ENCODE peak calls at places on chromosomes 3 and 15, in eight cellular contexts. One of them, this sample, is unnamed. For H3K9me2, the result is how much of the 10 kb centered on the place peaks cover.

GRCh38 chr3:52281980-52282801 is 3.7 kb upstream of the WDR82 start:
- DNase-seq in hepatocyte: no peak
- DNase-seq in PC-9: no peak
- DNase-seq in GM23248: peak
- DNase-seq in OCI-LY7: peak
- DNase-seq in GM23338: no peak
- DNase-seq in PC-3: no peak
- DNase-seq in HCT116: no peak
- DNase-seq in this sample: no peak

GRCh38 chr15:80194186-80194585 is 41.4 kb downstream of the FAH start:
- DNase-seq in HCT116: no peak
- DNase-seq in GM23338: no peak
- DNase-seq in PC-3: no peak
- DNase-seq in PC-9: no peak
- DNase-seq in hepatocyte: no peak
- DNase-seq in GM23248: no peak
- DNase-seq in OCI-LY7: no peak
- DNase-seq in this sample: no peak

GRCh38 chr3:74661672-74662071 is 47.2 kb upstream of the CNTN3 start:
- DNase-seq in HCT116: no peak
- DNase-seq in PC-9: no peak
- DNase-seq in PC-3: no peak
- DNase-seq in GM23338: no peak
- DNase-seq in GM23248: no peak
- DNase-seq in OCI-LY7: no peak
- DNase-seq in hepatocyte: no peak
- DNase-seq in this sample: no peak

GRCh38 chr3:4462641-4463040 is 4.4 kb downstream of the SUMF1 start:
- DNase-seq in PC-9: no peak
- DNase-seq in PC-3: no peak
- DNase-seq in GM23248: no peak
- DNase-seq in OCI-LY7: no peak
- DNase-seq in GM23338: no peak
- DNase-seq in HCT116: no peak
- DNase-seq in hepatocyte: no peak
- DNase-seq in this sample: no peak

GRCh38 chr3:38232701-38233100 is 32.9 kb upstream of the SLC22A13 start:
- DNase-seq in GM23248: no peak
- DNase-seq in HCT116: no peak
- DNase-seq in PC-9: no peak
- DNase-seq in hepatocyte: no peak
- DNase-seq in GM23338: no peak
- DNase-seq in OCI-LY7: no peak
- DNase-seq in PC-3: no peak
- DNase-seq in this sample: no peak

GRCh38 chr3:78988324-78988723 is 779.5 kb downstream of the ROBO1 start:
- DNase-seq in HCT116: no peak
- DNase-seq in GM23248: peak
- DNase-seq in GM23338: no peak
- DNase-seq in PC-3: peak
- DNase-seq in OCI-LY7: no peak
- DNase-seq in hepatocyte: peak
- DNase-seq in PC-9: no peak
- DNase-seq in this sample: no peak

GRCh38 chr3:8987673-8988655 is 24.7 kb upstream of the RAD18 start:
- DNase-seq in GM23248: peak
- DNase-seq in hepatocyte: peak
- DNase-seq in OCI-LY7: peak
- DNase-seq in HCT116: peak
- DNase-seq in PC-9: peak
- DNase-seq in GM23338: peak
- DNase-seq in PC-3: peak
- DNase-seq in this sample: peak

GRCh38 chr15:90561344-90562244 is 31.9 kb downstream of the CRTC3 start:
- DNase-seq in PC-3: no peak
- DNase-seq in hepatocyte: peak
- DNase-seq in OCI-LY7: no peak
- DNase-seq in PC-9: no peak
- DNase-seq in GM23248: peak
- DNase-seq in GM23338: no peak
- DNase-seq in HCT116: no peak
- DNase-seq in this sample: no peak

GRCh38 chr15:57726411-57726810 is 19.9 kb downstream of the POLR2M start:
- DNase-seq in PC-3: no peak
- DNase-seq in OCI-LY7: no peak
- DNase-seq in hepatocyte: no peak
- DNase-seq in PC-9: no peak
- DNase-seq in GM23338: no peak
- DNase-seq in HCT116: no peak
- DNase-seq in GM23248: peak
- DNase-seq in this sample: no peak

GRCh38 chr3:5271061-5271683 is 83.7 kb downstream of the EDEM1 start:
- DNase-seq in PC-9: no peak
- DNase-seq in PC-3: no peak
- DNase-seq in hepatocyte: no peak
- DNase-seq in GM23338: no peak
- DNase-seq in OCI-LY7: no peak
- DNase-seq in HCT116: no peak
- DNase-seq in GM23248: no peak
- DNase-seq in this sample: no peak

GRCh38 chr3:57691411-57692133 is 1.3 kb downstream of the DENND6A start:
- DNase-seq in HCT116: no peak
- DNase-seq in PC-3: no peak
- DNase-seq in OCI-LY7: peak
- DNase-seq in PC-9: no peak
- DNase-seq in GM23248: peak
- DNase-seq in hepatocyte: no peak
- DNase-seq in GM23338: peak
- DNase-seq in this sample: no peak

GRCh38 chr3:111924283-111924682 is 54.5 kb upstream of the ABHD10 start:
- DNase-seq in OCI-LY7: no peak
- DNase-seq in GM23248: no peak
- DNase-seq in GM23338: no peak
- DNase-seq in HCT116: no peak
- DNase-seq in hepatocyte: no peak
- DNase-seq in PC-9: peak
- DNase-seq in PC-3: peak
- DNase-seq in this sample: no peak

DNA sequence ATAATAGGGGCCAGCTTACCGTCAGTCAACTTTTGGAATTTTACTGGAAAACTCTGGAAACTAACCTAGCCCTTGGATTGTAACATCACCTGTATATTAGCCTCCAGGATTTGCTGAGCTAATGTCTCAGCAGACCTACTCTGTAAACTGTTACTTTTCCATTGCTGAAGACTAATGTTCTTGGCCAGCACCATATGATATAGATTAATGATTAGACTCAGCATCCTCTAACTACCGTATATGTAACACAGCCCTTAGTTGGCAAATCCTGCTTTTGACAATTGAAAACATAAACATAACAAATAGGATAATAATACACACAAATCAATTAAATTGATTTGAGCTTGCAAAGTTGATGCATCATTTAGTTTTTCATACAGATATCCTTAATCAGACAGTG is 26.6 kb upstream of the GBE1 start:
- DNase-seq in GM23338: no peak
- DNase-seq in OCI-LY7: no peak
- DNase-seq in GM23248: no peak
- DNase-seq in HCT116: no peak
- DNase-seq in PC-9: no peak
- DNase-seq in PC-3: no peak
- DNase-seq in hepatocyte: no peak
- DNase-seq in this sample: no peak
- H3K27ac ChIP-seq in GM23338: no peak
- H3K27ac ChIP-seq in OCI-LY7: no peak
- H3K27ac ChIP-seq in GM23248: no peak
- H3K27ac ChIP-seq in HCT116: no peak
- H3K27ac ChIP-seq in PC-9: no peak
- H3K27ac ChIP-seq in PC-3: no peak
- H3K27ac ChIP-seq in hepatocyte: no peak
- H3K27ac ChIP-seq in this sample: no peak

DNA sequence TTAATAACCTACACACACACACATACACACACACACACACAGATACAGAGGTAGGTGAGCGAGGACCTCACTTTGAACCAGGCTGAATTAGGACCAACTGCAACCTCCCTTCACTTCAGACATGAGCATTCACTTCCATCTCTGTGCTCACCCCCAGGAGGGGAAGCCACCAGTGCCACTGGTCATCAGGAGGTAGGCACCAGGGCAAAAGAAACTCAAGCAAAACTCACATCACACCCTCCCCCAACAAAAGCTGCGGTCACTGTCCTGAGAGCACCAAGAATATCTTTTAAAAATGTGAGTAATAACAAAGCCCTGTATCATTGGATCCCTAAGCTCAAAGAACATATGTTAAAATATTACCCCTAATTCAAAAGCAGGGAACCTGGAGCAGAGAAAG is 8.1 kb downstream of the FOXP1 start:
- DNase-seq in hepatocyte: no peak
- DNase-seq in PC-9: no peak
- DNase-seq in GM23338: no peak
- DNase-seq in HCT116: no peak
- DNase-seq in OCI-LY7: no peak
- DNase-seq in GM23248: no peak
- DNase-seq in PC-3: no peak
- DNase-seq in this sample: no peak
- H3K9me2 ChIP-seq in hepatocyte: under half
- H3K9me2 ChIP-seq in PC-9: under half
- H3K9me2 ChIP-seq in GM23338: under half
- H3K9me2 ChIP-seq in HCT116: under half
- H3K9me2 ChIP-seq in OCI-LY7: under half
- H3K9me2 ChIP-seq in GM23248: under half
- H3K9me2 ChIP-seq in PC-3: under half
- H3K9me2 ChIP-seq in this sample: under half

GRCh38 chr3:188792788-188793187 is 379.0 kb upstream of the TPRG1 start:
- DNase-seq in OCI-LY7: peak
- DNase-seq in PC-9: no peak
- DNase-seq in PC-3: no peak
- DNase-seq in GM23248: peak
- DNase-seq in GM23338: peak
- DNase-seq in hepatocyte: peak
- DNase-seq in HCT116: no peak
- DNase-seq in this sample: no peak

GRCh38 chr3:188788621-188789081 is 383.1 kb upstream of the TPRG1 start:
- DNase-seq in GM23248: peak
- DNase-seq in HCT116: no peak
- DNase-seq in GM23338: no peak
- DNase-seq in PC-3: peak
- DNase-seq in PC-9: no peak
- DNase-seq in hepatocyte: no peak
- DNase-seq in OCI-LY7: no peak
- DNase-seq in this sample: no peak

GRCh38 chr3:188786424-188786823 is 385.3 kb upstream of the TPRG1 start:
- DNase-seq in PC-3: peak
- DNase-seq in OCI-LY7: no peak
- DNase-seq in GM23338: no peak
- DNase-seq in hepatocyte: no peak
- DNase-seq in GM23248: no peak
- DNase-seq in HCT116: no peak
- DNase-seq in PC-9: no peak
- DNase-seq in this sample: no peak

GRCh38 chr3:188789201-188789600 is 382.6 kb upstream of the TPRG1 start:
- DNase-seq in GM23338: no peak
- DNase-seq in HCT116: no peak
- DNase-seq in GM23248: no peak
- DNase-seq in PC-3: no peak
- DNase-seq in hepatocyte: no peak
- DNase-seq in OCI-LY7: no peak
- DNase-seq in PC-9: no peak
- DNase-seq in this sample: no peak
- H3K4me2 ChIP-seq in GM23338: no peak
- H3K4me2 ChIP-seq in HCT116: no peak
- H3K4me2 ChIP-seq in GM23248: peak
- H3K4me2 ChIP-seq in PC-3: no peak
- H3K4me2 ChIP-seq in hepatocyte: no peak
- H3K4me2 ChIP-seq in OCI-LY7: peak
- H3K4me2 ChIP-seq in PC-9: no peak
- H3K4me2 ChIP-seq in this sample: no peak

GRCh38 chr15:59444980-59445500 is 7.1 kb downstream of the FAM81A start:
- DNase-seq in PC-3: no peak
- DNase-seq in HCT116: no peak
- DNase-seq in GM23338: peak
- DNase-seq in PC-9: no peak
- DNase-seq in OCI-LY7: no peak
- DNase-seq in GM23248: no peak
- DNase-seq in hepatocyte: no peak
- DNase-seq in this sample: no peak
- H3K27ac ChIP-seq in PC-3: no peak
- H3K27ac ChIP-seq in HCT116: no peak
- H3K27ac ChIP-seq in GM23338: no peak
- H3K27ac ChIP-seq in PC-9: no peak
- H3K27ac ChIP-seq in OCI-LY7: no peak
- H3K27ac ChIP-seq in GM23248: no peak
- H3K27ac ChIP-seq in hepatocyte: no peak
- H3K27ac ChIP-seq in this sample: no peak

DNA sequence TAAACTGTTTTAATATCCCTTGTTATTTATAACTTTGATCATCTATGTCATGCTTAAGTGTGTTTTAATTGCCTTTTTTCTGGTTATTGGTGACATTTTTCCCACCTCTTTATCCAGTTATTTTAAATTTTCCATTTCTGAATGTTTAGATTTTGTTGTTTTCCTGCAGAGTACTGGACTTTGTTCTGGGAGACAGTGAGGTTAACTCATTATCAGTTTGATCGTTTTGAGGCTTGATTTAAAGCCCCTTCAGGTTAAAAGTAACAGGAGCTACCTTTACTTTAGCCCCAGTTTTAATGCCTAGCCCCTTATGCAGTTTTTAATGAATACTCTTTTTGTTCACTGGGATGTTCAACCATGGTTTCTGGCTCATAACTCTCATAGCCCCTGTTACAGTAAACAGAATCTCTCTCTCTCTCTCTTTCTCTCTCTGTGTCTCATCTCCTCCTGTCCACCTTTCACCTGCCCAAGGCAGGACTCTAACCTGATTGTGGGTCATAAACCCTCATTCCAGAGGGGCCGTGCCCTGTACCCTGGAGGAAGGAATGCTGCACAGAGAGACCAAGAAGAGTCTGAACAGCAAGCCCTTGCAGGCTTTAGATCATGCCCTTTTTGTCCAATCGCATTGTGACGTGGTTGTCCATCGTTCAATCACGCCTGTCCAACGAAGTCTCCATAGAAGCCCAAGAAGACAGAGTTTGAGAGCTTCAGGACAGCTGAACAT is 91.8 kb upstream of the WDR72 start:
- DNase-seq in GM23338: no peak
- DNase-seq in PC-9: no peak
- DNase-seq in OCI-LY7: no peak
- DNase-seq in HCT116: no peak
- DNase-seq in PC-3: no peak
- DNase-seq in hepatocyte: no peak
- DNase-seq in GM23248: no peak
- DNase-seq in this sample: no peak
- H3K9me2 ChIP-seq in GM23338: under half
- H3K9me2 ChIP-seq in PC-9: under half
- H3K9me2 ChIP-seq in OCI-LY7: under half
- H3K9me2 ChIP-seq in HCT116: under half
- H3K9me2 ChIP-seq in PC-3: under half
- H3K9me2 ChIP-seq in hepatocyte: under half
- H3K9me2 ChIP-seq in GM23248: under half
- H3K9me2 ChIP-seq in this sample: under half

GRCh38 chr15:98706387-98706786 is 58.0 kb downstream of the IGF1R start:
- DNase-seq in GM23338: no peak
- DNase-seq in hepatocyte: no peak
- DNase-seq in OCI-LY7: no peak
- DNase-seq in PC-3: no peak
- DNase-seq in PC-9: no peak
- DNase-seq in HCT116: no peak
- DNase-seq in GM23248: no peak
- DNase-seq in this sample: no peak
- H3K4me2 ChIP-seq in GM23338: no peak
- H3K4me2 ChIP-seq in hepatocyte: no peak
- H3K4me2 ChIP-seq in OCI-LY7: no peak
- H3K4me2 ChIP-seq in PC-3: no peak
- H3K4me2 ChIP-seq in PC-9: no peak
- H3K4me2 ChIP-seq in HCT116: no peak
- H3K4me2 ChIP-seq in GM23248: no peak
- H3K4me2 ChIP-seq in this sample: no peak